ENCODE peak calls at places on chromosomes 3 and 15, in seven cellular contexts. S, D, A, Q, Z, I and J are unnamed samples.
A peak's percentile ranks its signal among the peaks of the same experiment; 100 is the strongest.

GRCh38 chr3:59631482-59631881 is 581.7 kb upstream of the CFAP20DC start:
- DNase-seq in S (no peak), D (no peak), A (no peak), Q (no peak), Z (no peak), I (no peak), J (no peak)

GRCh38 chr3:142225885-142226215 is 465 bp upstream of the GK5 start:
- DNase-seq in S (no peak), D (no peak), A (no peak), Q (no peak), Z (no peak), I (no peak), J (no peak)

GRCh38 chr15:28885289-28885629 is 515 bp upstream of the APBA2 start:
- DNase-seq in S (no peak), D (no peak), A (no peak), Q (no peak), Z (no peak), I (no peak), J (no peak)

GRCh38 chr3:188083011-188083410 is 70.9 kb upstream of the LPP start:
- DNase-seq in S (no peak), D (no peak), A (peak; percentile 39), Q (no peak), Z (no peak), I (no peak), J (no peak)

GRCh38 chr3:62497156-62497555 is 123.8 kb upstream of the FEZF2 start:
- DNase-seq in S (no peak), D (no peak), A (no peak), Q (no peak), Z (no peak), I (no peak), J (no peak)

GRCh38 chr3:66039590-66039887 is 821 bp upstream of the MAGI1 start:
- DNase-seq in S (peak; percentile 64), D (peak; percentile 63), A (peak; percentile 43), Q (no peak), Z (no peak), I (peak; percentile 60), J (no peak)

GRCh38 chr3:13207975-13208705 is 134.9 kb upstream of the IQSEC1 start:
- DNase-seq in S (no peak), D (no peak), A (no peak), Q (no peak), Z (no peak), I (no peak), J (no peak)

GRCh38 chr3:184968115-184968514 is 156.1 kb downstream of the VPS8 start:
- DNase-seq in S (no peak), D (no peak), A (no peak), Q (no peak), Z (no peak), I (no peak), J (no peak)

GRCh38 chr3:24830230-24831152 is 335.8 kb upstream of the THRB start:
- DNase-seq in S (peak; percentile 47), D (no peak), A (no peak), Q (no peak), Z (no peak), I (no peak), J (no peak)

GRCh38 chr3:47747558-47747957 is 34.1 kb downstream of the SMARCC1 start:
- DNase-seq in S (no peak), D (no peak), A (no peak), Q (no peak), Z (no peak), I (no peak), J (no peak)

GRCh38 chr15:65954289-65954741 is 85.0 kb downstream of the RAB11A start:
- DNase-seq in S (no peak), D (no peak), A (no peak), Q (no peak), Z (no peak), I (peak; percentile 57), J (no peak)

GRCh38 chr3:163622384-163622783 is 1455.9 kb downstream of the SI start:
- DNase-seq in S (no peak), D (no peak), A (no peak), Q (no peak), Z (peak; percentile 26), I (no peak), J (no peak)